ENCODE peak calls at places on chromosome 11, in six cellular contexts. One of them, this sample, is unnamed.

GRCh38 chr11:65435981-65436411 is 13.4 kb downstream of the NEAT1 start:
- DNase-seq in testis: peak; percentile 26
- DNase-seq in body of pancreas: peak; percentile 23
- DNase-seq in Peyer's patch: peak; percentile 57
- DNase-seq in CD8-positive, alpha-beta T cell: no peak
- DNase-seq in Panc1: no peak
- DNase-seq in this sample: peak; percentile 47

GRCh38 chr11:108115495-108116140 is 5.7 kb upstream of the ACAT1 start:
- DNase-seq in testis: peak; percentile 80
- DNase-seq in body of pancreas: peak; percentile 96
- DNase-seq in Peyer's patch: peak; percentile 72
- DNase-seq in CD8-positive, alpha-beta T cell: no peak
- DNase-seq in Panc1: peak; percentile 52
- DNase-seq in this sample: peak; percentile 79

GRCh38 chr11:117232022-117232878 is at the start of the genes PCSK7 and RNF214:
- DNase-seq in testis: peak; percentile 81
- DNase-seq in body of pancreas: peak; percentile 83
- DNase-seq in Peyer's patch: peak; percentile 89
- DNase-seq in CD8-positive, alpha-beta T cell: peak; percentile 67
- DNase-seq in Panc1: peak; percentile 45
- DNase-seq in this sample: peak; percentile 85

GRCh38 chr11:73969091-73969490 is 13.6 kb downstream of the UCP2 start:
- DNase-seq in testis: no peak
- DNase-seq in body of pancreas: no peak
- DNase-seq in Peyer's patch: no peak
- DNase-seq in CD8-positive, alpha-beta T cell: no peak
- DNase-seq in Panc1: no peak
- DNase-seq in this sample: no peak

GRCh38 chr11:76512851-76513653 is 68.2 kb downstream of the EMSY start:
- DNase-seq in testis: no peak
- DNase-seq in body of pancreas: no peak
- DNase-seq in Peyer's patch: no peak
- DNase-seq in CD8-positive, alpha-beta T cell: no peak
- DNase-seq in Panc1: no peak
- DNase-seq in this sample: no peak

GRCh38 chr11:67562951-67563350 is 20.7 kb upstream of the GSTP1 start:
- DNase-seq in testis: no peak
- DNase-seq in body of pancreas: no peak
- DNase-seq in Peyer's patch: no peak
- DNase-seq in CD8-positive, alpha-beta T cell: no peak
- DNase-seq in Panc1: no peak
- DNase-seq in this sample: no peak

GRCh38 chr11:129538323-129538722 is 162.7 kb downstream of the BARX2 start:
- DNase-seq in testis: no peak
- DNase-seq in body of pancreas: no peak
- DNase-seq in Peyer's patch: no peak
- DNase-seq in CD8-positive, alpha-beta T cell: no peak
- DNase-seq in Panc1: no peak
- DNase-seq in this sample: no peak

GRCh38 chr11:113401718-113402117 is 14.1 kb downstream of the ANKK1 start:
- DNase-seq in testis: peak; percentile 86
- DNase-seq in body of pancreas: peak; percentile 53
- DNase-seq in Peyer's patch: peak; percentile 71
- DNase-seq in CD8-positive, alpha-beta T cell: no peak
- DNase-seq in Panc1: no peak
- DNase-seq in this sample: peak; percentile 49

GRCh38 chr11:100445231-100445735 is 241.8 kb upstream of the ARHGAP42 start:
- DNase-seq in testis: peak; percentile 31
- DNase-seq in body of pancreas: peak; percentile 51
- DNase-seq in Peyer's patch: no peak
- DNase-seq in CD8-positive, alpha-beta T cell: no peak
- DNase-seq in Panc1: no peak
- DNase-seq in this sample: no peak

GRCh38 chr11:10876168-10876567 is 18.3 kb upstream of the ZBED5 start:
- DNase-seq in testis: no peak
- DNase-seq in body of pancreas: no peak
- DNase-seq in Peyer's patch: no peak
- DNase-seq in CD8-positive, alpha-beta T cell: no peak
- DNase-seq in Panc1: no peak
- DNase-seq in this sample: no peak

GRCh38 chr11:14500181-14500651 is 605 bp upstream of the COPB1 start:
- DNase-seq in testis: peak; percentile 77
- DNase-seq in body of pancreas: peak; percentile 58
- DNase-seq in Peyer's patch: peak; percentile 64
- DNase-seq in CD8-positive, alpha-beta T cell: peak; percentile 28
- DNase-seq in Panc1: peak; percentile 41
- DNase-seq in this sample: no peak

GRCh38 chr11:112773256-112773655 is 188.0 kb upstream of the NCAM1 start:
- DNase-seq in testis: no peak
- DNase-seq in body of pancreas: no peak
- DNase-seq in Peyer's patch: no peak
- DNase-seq in CD8-positive, alpha-beta T cell: no peak
- DNase-seq in Panc1: no peak
- DNase-seq in this sample: no peak

GRCh38 chr11:134436781-134437180 is 24.7 kb upstream of the B3GAT1 start:
- DNase-seq in testis: no peak
- DNase-seq in body of pancreas: no peak
- DNase-seq in Peyer's patch: no peak
- DNase-seq in CD8-positive, alpha-beta T cell: no peak
- DNase-seq in Panc1: no peak
- DNase-seq in this sample: no peak

GRCh38 chr11:130383363-130384168 is 44.8 kb downstream of the ADAMTS8 start:
- DNase-seq in testis: no peak
- DNase-seq in body of pancreas: no peak
- DNase-seq in Peyer's patch: no peak
- DNase-seq in CD8-positive, alpha-beta T cell: no peak
- DNase-seq in Panc1: no peak
- DNase-seq in this sample: no peak

GRCh38 chr11:1435820-1436467 is 46.2 kb downstream of the BRSK2 start:
- DNase-seq in testis: no peak
- DNase-seq in body of pancreas: no peak
- DNase-seq in Peyer's patch: no peak
- DNase-seq in CD8-positive, alpha-beta T cell: no peak
- DNase-seq in Panc1: no peak
- DNase-seq in this sample: no peak

GRCh38 chr11:40133526-40133925 is 1325.9 kb downstream of the LRRC4C start:
- DNase-seq in testis: no peak
- DNase-seq in body of pancreas: no peak
- DNase-seq in Peyer's patch: no peak
- DNase-seq in CD8-positive, alpha-beta T cell: no peak
- DNase-seq in Panc1: no peak
- DNase-seq in this sample: no peak

DNA sequence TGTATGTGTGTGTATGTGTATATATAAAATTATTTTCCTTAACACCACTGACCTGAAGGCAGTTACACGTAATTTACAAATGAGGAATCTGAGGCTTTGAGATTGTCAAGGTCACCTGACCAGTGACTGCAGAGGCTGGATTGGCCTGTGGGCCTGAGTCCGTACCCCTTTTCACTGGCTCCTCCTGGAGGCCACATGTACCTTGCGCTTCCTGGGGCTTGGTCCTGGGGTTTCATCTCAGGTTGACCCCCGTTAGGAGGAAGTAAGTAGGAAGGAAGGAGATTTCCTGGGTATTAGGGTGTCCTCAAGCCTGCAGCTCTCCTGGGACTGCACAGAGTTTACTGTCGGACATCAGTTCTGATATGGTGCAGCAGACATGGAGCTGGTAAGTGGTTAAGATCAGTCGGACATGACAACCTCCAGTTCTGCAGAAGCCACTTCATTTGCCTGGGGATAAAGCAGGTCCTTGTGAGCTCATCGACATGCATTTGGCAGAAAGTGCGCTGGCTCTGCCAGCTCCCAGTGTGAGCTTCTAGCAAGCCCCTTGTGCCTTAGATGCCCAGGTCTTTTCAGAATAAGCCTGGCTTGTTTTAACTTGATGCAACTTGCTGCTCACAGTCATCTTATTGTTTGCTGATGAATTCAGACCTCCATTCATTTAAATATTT is 36.6 kb downstream of the ST3GAL4 start:
- DNase-seq in testis: no peak
- DNase-seq in body of pancreas: no peak
- DNase-seq in Peyer's patch: no peak
- DNase-seq in CD8-positive, alpha-beta T cell: no peak
- DNase-seq in Panc1: no peak
- DNase-seq in this sample: no peak
- H3K4me3 ChIP-seq in testis: no peak overlapping the region
- H3K4me3 ChIP-seq in body of pancreas: no peak overlapping the region
- H3K4me3 ChIP-seq in Peyer's patch: no peak overlapping the region
- H3K4me3 ChIP-seq in CD8-positive, alpha-beta T cell: no peak overlapping the region
- H3K4me3 ChIP-seq in Panc1: no peak overlapping the region
- H3K4me3 ChIP-seq in this sample: no peak overlapping the region

DNA sequence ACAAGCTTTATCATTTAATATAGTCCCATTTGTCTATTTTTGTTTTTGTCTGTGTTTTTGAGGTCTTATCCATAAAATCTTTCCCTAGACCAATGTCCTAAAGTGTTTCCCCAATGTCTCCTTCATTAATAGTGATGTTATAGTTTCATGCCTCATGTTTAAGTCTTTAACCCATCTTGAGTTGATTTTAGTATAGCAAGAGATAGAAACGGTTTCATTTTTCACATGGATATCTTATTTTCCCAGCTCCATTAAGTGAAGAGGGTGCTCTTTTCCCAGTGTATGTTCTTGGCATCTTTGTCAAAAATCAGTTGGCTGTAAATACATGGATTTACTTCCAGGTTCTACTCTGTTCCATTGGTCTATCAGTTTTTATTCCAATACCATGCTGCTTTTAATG is 58.2 kb downstream of the KCNQ1OT1 start:
- DNase-seq in testis: no peak
- DNase-seq in body of pancreas: no peak
- DNase-seq in Peyer's patch: no peak
- DNase-seq in CD8-positive, alpha-beta T cell: no peak
- DNase-seq in Panc1: no peak
- DNase-seq in this sample: no peak
- H3K9me3 ChIP-seq in testis: no peaks in the 10 kb centered on the region
- H3K9me3 ChIP-seq in body of pancreas: peaks cover 8% of the 10 kb centered on the region
- H3K9me3 ChIP-seq in Peyer's patch: peaks cover 44% of the 10 kb centered on the region
- H3K9me3 ChIP-seq in CD8-positive, alpha-beta T cell: peaks cover 5% of the 10 kb centered on the region
- H3K9me3 ChIP-seq in Panc1: peaks cover 33% of the 10 kb centered on the region
- H3K9me3 ChIP-seq in this sample: peaks cover 14% of the 10 kb centered on the region

GRCh38 chr11:46278387-46279173 is 1.1 kb downstream of the CREB3L1 start:
- DNase-seq in testis: peak; percentile 54
- DNase-seq in body of pancreas: peak; percentile 76
- DNase-seq in Peyer's patch: peak; percentile 82
- DNase-seq in CD8-positive, alpha-beta T cell: no peak
- DNase-seq in Panc1: no peak
- DNase-seq in this sample: no peak

GRCh38 chr11:46281374-46281831 is 3.9 kb downstream of the CREB3L1 start:
- DNase-seq in testis: peak; percentile 41
- DNase-seq in body of pancreas: no peak
- DNase-seq in Peyer's patch: peak; percentile 77
- DNase-seq in CD8-positive, alpha-beta T cell: no peak
- DNase-seq in Panc1: no peak
- DNase-seq in this sample: no peak

GRCh38 chr11:46277313-46277622 is 194 bp upstream of the CREB3L1 start:
- DNase-seq in testis: peak; percentile 77
- DNase-seq in body of pancreas: peak; percentile 85
- DNase-seq in Peyer's patch: no peak
- DNase-seq in CD8-positive, alpha-beta T cell: no peak
- DNase-seq in Panc1: no peak
- DNase-seq in this sample: no peak

GRCh38 chr11:46277623-46278386 is at the start of gene CREB3L1:
- DNase-seq in testis: no peak
- DNase-seq in body of pancreas: peak; percentile 42
- DNase-seq in Peyer's patch: peak; percentile 84
- DNase-seq in CD8-positive, alpha-beta T cell: no peak
- DNase-seq in Panc1: no peak
- DNase-seq in this sample: no peak

GRCh38 chr11:46279393-46280099 is 2.1 kb downstream of the CREB3L1 start:
- DNase-seq in testis: peak; percentile 77
- DNase-seq in body of pancreas: peak; percentile 37
- DNase-seq in Peyer's patch: peak; percentile 55
- DNase-seq in CD8-positive, alpha-beta T cell: no peak
- DNase-seq in Panc1: no peak
- DNase-seq in this sample: no peak
- H3K27ac ChIP-seq in testis: no peak overlapping the region
- H3K27ac ChIP-seq in body of pancreas: no peak overlapping the region
- H3K27ac ChIP-seq in Peyer's patch: no peak overlapping the region
- H3K27ac ChIP-seq in CD8-positive, alpha-beta T cell: no peak overlapping the region
- H3K27ac ChIP-seq in Panc1: peak overlapping the region; percentile 15
- H3K27ac ChIP-seq in this sample: no peak overlapping the region

GRCh38 chr11:119432484-119433368 is 9.8 kb upstream of the THY1 start:
- DNase-seq in testis: peak; percentile 33
- DNase-seq in body of pancreas: no peak
- DNase-seq in Peyer's patch: no peak
- DNase-seq in CD8-positive, alpha-beta T cell: no peak
- DNase-seq in Panc1: no peak
- DNase-seq in this sample: no peak
- H3K4me3 ChIP-seq in testis: no peak overlapping the region
- H3K4me3 ChIP-seq in body of pancreas: no peak overlapping the region
- H3K4me3 ChIP-seq in Peyer's patch: no peak overlapping the region
- H3K4me3 ChIP-seq in CD8-positive, alpha-beta T cell: no peak overlapping the region
- H3K4me3 ChIP-seq in Panc1: no peak overlapping the region
- H3K4me3 ChIP-seq in this sample: no peak overlapping the region

DNA sequence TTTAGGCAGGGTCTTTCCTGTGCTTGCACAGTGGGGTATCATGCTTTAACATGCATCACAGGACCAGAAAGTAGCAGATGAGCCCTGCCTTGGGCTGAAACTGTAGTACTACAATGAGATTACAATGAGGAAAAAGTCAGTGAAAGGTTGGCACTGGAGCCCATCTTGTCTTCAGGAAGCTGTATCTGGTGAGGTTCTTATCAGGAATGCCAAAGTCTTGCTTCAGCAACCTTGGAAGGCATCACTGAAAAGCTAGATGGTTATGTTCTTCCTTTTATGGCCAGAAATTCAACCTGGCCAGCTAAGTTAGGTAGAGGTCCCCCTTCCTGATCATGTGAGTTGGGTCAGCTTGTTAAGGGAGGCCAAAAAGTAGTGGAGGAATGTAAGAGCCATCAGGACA is 254.0 kb upstream of the FAT3 start:
- DNase-seq in testis: no peak
- DNase-seq in body of pancreas: no peak
- DNase-seq in Peyer's patch: no peak
- DNase-seq in CD8-positive, alpha-beta T cell: no peak
- DNase-seq in Panc1: no peak
- DNase-seq in this sample: no peak
- H3K9me3 ChIP-seq in testis: no peaks in the 10 kb centered on the region
- H3K9me3 ChIP-seq in body of pancreas: no peaks in the 10 kb centered on the region
- H3K9me3 ChIP-seq in Peyer's patch: no peaks in the 10 kb centered on the region
- H3K9me3 ChIP-seq in CD8-positive, alpha-beta T cell: no peaks in the 10 kb centered on the region
- H3K9me3 ChIP-seq in Panc1: no peaks in the 10 kb centered on the region
- H3K9me3 ChIP-seq in this sample: no peaks in the 10 kb centered on the region

DNA sequence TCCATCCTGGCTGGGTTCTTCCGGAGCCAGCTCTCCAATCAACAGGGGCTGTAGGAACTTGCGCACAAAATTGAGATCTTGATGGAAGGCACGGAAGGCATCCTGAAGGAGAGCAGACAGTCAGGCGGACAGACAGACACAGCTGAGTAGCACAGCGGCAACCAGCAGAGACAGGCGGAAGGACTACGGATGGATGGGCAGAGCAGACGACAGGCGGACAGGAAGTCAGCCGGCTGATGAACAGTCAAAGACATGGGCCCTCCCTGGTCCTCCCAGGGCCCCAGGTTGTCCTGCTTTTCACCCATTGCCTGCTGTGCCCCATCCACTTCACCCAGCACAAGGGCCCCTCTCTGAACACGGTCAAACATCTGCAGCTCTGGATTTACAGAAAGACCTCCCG is 11.3 kb downstream of the FADS3 start:
- DNase-seq in testis: no peak
- DNase-seq in body of pancreas: no peak
- DNase-seq in Peyer's patch: no peak
- DNase-seq in CD8-positive, alpha-beta T cell: no peak
- DNase-seq in Panc1: no peak
- DNase-seq in this sample: no peak
- H3K27ac ChIP-seq in testis: no peak overlapping the region
- H3K27ac ChIP-seq in body of pancreas: no peak overlapping the region
- H3K27ac ChIP-seq in Peyer's patch: no peak overlapping the region
- H3K27ac ChIP-seq in CD8-positive, alpha-beta T cell: no peak overlapping the region
- H3K27ac ChIP-seq in Panc1: no peak overlapping the region
- H3K27ac ChIP-seq in this sample: no peak overlapping the region